ENCODE peak calls at places on chromosome 6, in seven cellular contexts. T is posterior cingulate gyrus, H is amniotic stem cell, Z is left ventricle myocardium superior, J is body of pancreas, P is RWPE1, F is BJ. S is an unnamed sample.

GRCh38 chr6:236519-236918 is 55.8 kb upstream of the DUSP22 start:
- DNase-seq in T (no peak), H (no peak), Z (no peak), J (no peak), P (no peak), F (no peak), S (no peak)

GRCh38 chr6:11229267-11230043 is 3.0 kb downstream of the NEDD9 start:
- DNase-seq in T (no peak), H (no peak), Z (no peak), J (no peak), P (peak; percentile 29), F (no peak), S (no peak)

GRCh38 chr6:156948807-156949206 is 171.6 kb downstream of the ARID1B start:
- DNase-seq in T (no peak), H (no peak), Z (no peak), J (no peak), P (peak; percentile 46), F (peak; percentile 30), S (peak; percentile 88)

GRCh38 chr6:1802495-1803395 is 193.0 kb downstream of the FOXC1 start:
- DNase-seq in T (no peak), H (no peak), Z (no peak), J (peak; percentile 36), P (no peak), F (no peak), S (no peak)

GRCh38 chr6:142518126-142518525 is 216.3 kb downstream of the ADGRG6 start:
- DNase-seq in T (no peak), H (no peak), Z (no peak), J (no peak), P (no peak), F (no peak), S (no peak)

GRCh38 chr6:133701633-133702331 is 187.1 kb upstream of the TCF21 start:
- DNase-seq in T (no peak), H (no peak), Z (peak; percentile 58), J (peak; percentile 4), P (no peak), F (no peak), S (no peak)

GRCh38 chr6:90216081-90216977 is 80.3 kb downstream of the BACH2 start:
- DNase-seq in T (no peak), H (no peak), Z (no peak), J (peak; percentile 22), P (no peak), F (no peak), S (no peak)

GRCh38 chr6:132693478-132693877 is 20.4 kb downstream of the VNN1 start:
- DNase-seq in T (no peak), H (no peak), Z (no peak), J (peak; percentile 12), P (no peak), F (no peak), S (no peak)

GRCh38 chr6:117354671-117355070 is 71.1 kb downstream of the ROS1 start:
- DNase-seq in T (no peak), H (no peak), Z (no peak), J (no peak), P (no peak), F (no peak), S (no peak)

GRCh38 chr6:114053791-114054190 is 82.8 kb upstream of the HDAC2 start:
- DNase-seq in T (no peak), H (no peak), Z (no peak), J (no peak), P (no peak), F (no peak), S (no peak)

GRCh38 chr6:946546-946945 is 253.6 kb upstream of the EXOC2 start:
- DNase-seq in T (no peak), H (peak; percentile 50), Z (no peak), J (no peak), P (no peak), F (peak; percentile 66), S (peak; percentile 14)

GRCh38 chr6:11853678-11854417 is 75.2 kb upstream of the ADTRP start:
- DNase-seq in T (no peak), H (no peak), Z (no peak), J (no peak), P (no peak), F (no peak), S (no peak)

GRCh38 chr6:16168858-16169257 is 40.0 kb downstream of the MYLIP start:
- DNase-seq in T (no peak), H (no peak), Z (no peak), J (no peak), P (no peak), F (no peak), S (no peak)

GRCh38 chr6:161918154-161918553 is 644.3 kb upstream of the AGPAT4 start:
- DNase-seq in T (no peak), H (no peak), Z (no peak), J (no peak), P (peak; percentile 40), F (no peak), S (no peak)

GRCh38 chr6:169937389-169938261 is 186.2 kb downstream of the ERMARD start:
- DNase-seq in T (no peak), H (no peak), Z (no peak), J (no peak), P (no peak), F (no peak), S (no peak)

GRCh38 chr6:63649847-63650265 is 14.3 kb downstream of the PHF3 start:
- DNase-seq in T (no peak), H (no peak), Z (no peak), J (no peak), P (no peak), F (no peak), S (no peak)

GRCh38 chr6:24910331-24910849 is 25.4 kb downstream of the RIPOR2 start:
- DNase-seq in T (peak; percentile 16), H (no peak), Z (peak; percentile 40), J (no peak), P (no peak), F (no peak), S (no peak)

GRCh38 chr6:12022903-12023522 is 10.9 kb downstream of the HIVEP1 start:
- DNase-seq in T (no peak), H (no peak), Z (no peak), J (no peak), P (no peak), F (no peak), S (no peak)

GRCh38 chr6:8006208-8006607 is 58.0 kb downstream of the BLOC1S5 start:
- DNase-seq in T (no peak), H (no peak), Z (no peak), J (no peak), P (peak; percentile 67), F (no peak), S (no peak)

GRCh38 chr6:30101423-30101938 is 11.4 kb downstream of the TRIM31 start:
- DNase-seq in T (no peak), H (no peak), Z (no peak), J (no peak), P (peak; percentile 26), F (no peak), S (no peak)

GRCh38 chr6:142682985-142683384 is 262.0 kb downstream of the HIVEP2 start:
- DNase-seq in T (no peak), H (no peak), Z (no peak), J (no peak), P (peak; percentile 27), F (no peak), S (no peak)

GRCh38 chr6:143141442-143141841 is 80.8 kb downstream of the AIG1 start:
- DNase-seq in T (no peak), H (no peak), Z (no peak), J (no peak), P (no peak), F (peak; percentile 85), S (no peak)

GRCh38 chr6:52393780-52394179 is 26.4 kb upstream of the EFHC1 start:
- DNase-seq in T (no peak), H (no peak), Z (no peak), J (no peak), P (no peak), F (no peak), S (no peak)

GRCh38 chr6:16004934-16005673 is 123.8 kb upstream of the MYLIP start:
- DNase-seq in T (no peak), H (no peak), Z (no peak), J (no peak), P (no peak), F (no peak), S (no peak)

GRCh38 chr6:47047479-47048411 is 5.6 kb upstream of the ADGRF1 start:
- DNase-seq in T (peak; percentile 33), H (peak; percentile 32), Z (peak; percentile 37), J (peak; percentile 72), P (peak; percentile 41), F (peak; percentile 53), S (peak; percentile 74)

GRCh38 chr6:14786455-14786854 is 459.4 kb upstream of the JARID2 start:
- DNase-seq in T (no peak), H (no peak), Z (no peak), J (no peak), P (no peak), F (no peak), S (no peak)

GRCh38 chr6:71444222-71444621 is 155.6 kb downstream of the OGFRL1 start:
- DNase-seq in T (no peak), H (no peak), Z (no peak), J (no peak), P (no peak), F (no peak), S (no peak)

GRCh38 chr6:33785766-33786165 is 3.2 kb downstream of the LEMD2 start:
- DNase-seq in T (no peak), H (no peak), Z (no peak), J (no peak), P (no peak), F (peak; percentile 83), S (no peak)

GRCh38 chr6:97032950-97033349 is 108.4 kb downstream of the KLHL32 start:
- DNase-seq in T (no peak), H (no peak), Z (no peak), J (no peak), P (no peak), F (no peak), S (no peak)

GRCh38 chr6:128397996-128398395 is 122.4 kb downstream of the PTPRK start:
- DNase-seq in T (no peak), H (no peak), Z (no peak), J (no peak), P (no peak), F (no peak), S (no peak)

S was measured in non-pigmented ciliary epithelial cell.